ENCODE peak calls at places on chromosomes 12 and 14, in ten cellular contexts. One of them, this sample, is unnamed. For H3K27me3, the result is how much of the 10 kb centered on the place peaks cover.

GRCh38 chr12:32235251-32235650 is 128.6 kb downstream of the BICD1 start:
- DNase-seq in CD4-positive, alpha-beta T cell: no peak
- DNase-seq in stomach: no peak
- DNase-seq in K562: no peak
- DNase-seq in neuronal stem cell: no peak
- DNase-seq in uterus: no peak
- DNase-seq in brain microvascular endothelial cell: no peak
- DNase-seq in transverse colon: no peak
- DNase-seq in aorta: no peak
- DNase-seq in AG04450: no peak
- DNase-seq in this sample: no peak

GRCh38 chr12:54141534-54142475 is 47.0 kb downstream of the SMUG1 start:
- DNase-seq in CD4-positive, alpha-beta T cell: no peak
- DNase-seq in stomach: no peak
- DNase-seq in K562: no peak
- DNase-seq in neuronal stem cell: no peak
- DNase-seq in uterus: peak
- DNase-seq in brain microvascular endothelial cell: no peak
- DNase-seq in transverse colon: no peak
- DNase-seq in aorta: peak
- DNase-seq in AG04450: no peak
- DNase-seq in this sample: no peak

GRCh38 chr12:115823635-115824034 is 453.9 kb downstream of the MED13L start:
- DNase-seq in CD4-positive, alpha-beta T cell: no peak
- DNase-seq in stomach: no peak
- DNase-seq in K562: no peak
- DNase-seq in neuronal stem cell: no peak
- DNase-seq in uterus: peak
- DNase-seq in brain microvascular endothelial cell: no peak
- DNase-seq in transverse colon: no peak
- DNase-seq in aorta: no peak
- DNase-seq in AG04450: no peak
- DNase-seq in this sample: no peak

GRCh38 chr12:67827820-67828383 is 161.3 kb upstream of the IFNG-AS1 start:
- DNase-seq in CD4-positive, alpha-beta T cell: peak
- DNase-seq in stomach: no peak
- DNase-seq in K562: no peak
- DNase-seq in neuronal stem cell: no peak
- DNase-seq in uterus: peak
- DNase-seq in brain microvascular endothelial cell: peak
- DNase-seq in transverse colon: peak
- DNase-seq in aorta: no peak
- DNase-seq in AG04450: peak
- DNase-seq in this sample: no peak

GRCh38 chr12:126784328-126784921 is 1482.5 kb upstream of the TMEM132C start:
- DNase-seq in CD4-positive, alpha-beta T cell: no peak
- DNase-seq in stomach: peak
- DNase-seq in K562: peak
- DNase-seq in neuronal stem cell: peak
- DNase-seq in uterus: no peak
- DNase-seq in brain microvascular endothelial cell: peak
- DNase-seq in transverse colon: peak
- DNase-seq in aorta: no peak
- DNase-seq in AG04450: no peak
- DNase-seq in this sample: peak

GRCh38 chr12:10075451-10075850 is 23.3 kb downstream of the CLEC1A start:
- DNase-seq in CD4-positive, alpha-beta T cell: no peak
- DNase-seq in stomach: no peak
- DNase-seq in K562: no peak
- DNase-seq in neuronal stem cell: no peak
- DNase-seq in uterus: no peak
- DNase-seq in brain microvascular endothelial cell: no peak
- DNase-seq in transverse colon: no peak
- DNase-seq in aorta: no peak
- DNase-seq in AG04450: no peak
- DNase-seq in this sample: no peak

GRCh38 chr14:52678591-52678990 is 16.8 kb downstream of the ERO1A start:
- DNase-seq in CD4-positive, alpha-beta T cell: no peak
- DNase-seq in stomach: no peak
- DNase-seq in K562: peak
- DNase-seq in neuronal stem cell: no peak
- DNase-seq in uterus: no peak
- DNase-seq in brain microvascular endothelial cell: no peak
- DNase-seq in transverse colon: no peak
- DNase-seq in aorta: no peak
- DNase-seq in AG04450: no peak
- DNase-seq in this sample: no peak

GRCh38 chr12:43206396-43206795 is 345.6 kb downstream of the ADAMTS20 start:
- DNase-seq in CD4-positive, alpha-beta T cell: no peak
- DNase-seq in stomach: no peak
- DNase-seq in K562: no peak
- DNase-seq in neuronal stem cell: no peak
- DNase-seq in uterus: no peak
- DNase-seq in brain microvascular endothelial cell: peak
- DNase-seq in transverse colon: no peak
- DNase-seq in aorta: no peak
- DNase-seq in AG04450: peak
- DNase-seq in this sample: no peak

GRCh38 chr14:60981626-60982455 is 796 bp downstream of the SLC38A6 start:
- DNase-seq in CD4-positive, alpha-beta T cell: no peak
- DNase-seq in stomach: no peak
- DNase-seq in K562: peak
- DNase-seq in neuronal stem cell: no peak
- DNase-seq in uterus: no peak
- DNase-seq in brain microvascular endothelial cell: peak
- DNase-seq in transverse colon: no peak
- DNase-seq in aorta: no peak
- DNase-seq in AG04450: peak
- DNase-seq in this sample: no peak
- H3K27ac ChIP-seq in CD4-positive, alpha-beta T cell: peak
- H3K27ac ChIP-seq in stomach: peak
- H3K27ac ChIP-seq in K562: peak
- H3K27ac ChIP-seq in neuronal stem cell: peak
- H3K27ac ChIP-seq in uterus: peak
- H3K27ac ChIP-seq in brain microvascular endothelial cell: peak
- H3K27ac ChIP-seq in transverse colon: peak
- H3K27ac ChIP-seq in aorta: no peak
- H3K27ac ChIP-seq in AG04450: peak
- H3K27ac ChIP-seq in this sample: no peak

GRCh38 chr14:64292197-64292596 is 2.0 kb downstream of the ESR2 start:
- DNase-seq in CD4-positive, alpha-beta T cell: no peak
- DNase-seq in stomach: no peak
- DNase-seq in K562: no peak
- DNase-seq in neuronal stem cell: no peak
- DNase-seq in uterus: no peak
- DNase-seq in brain microvascular endothelial cell: no peak
- DNase-seq in transverse colon: no peak
- DNase-seq in aorta: no peak
- DNase-seq in AG04450: no peak
- DNase-seq in this sample: no peak

GRCh38 chr14:64293976-64294671 is at the start of gene ESR2:
- DNase-seq in CD4-positive, alpha-beta T cell: peak
- DNase-seq in stomach: peak
- DNase-seq in K562: peak
- DNase-seq in neuronal stem cell: peak
- DNase-seq in uterus: peak
- DNase-seq in brain microvascular endothelial cell: peak
- DNase-seq in transverse colon: peak
- DNase-seq in aorta: peak
- DNase-seq in AG04450: no peak
- DNase-seq in this sample: no peak

GRCh38 chr14:64296561-64296960 is 2.4 kb upstream of the ESR2 start:
- DNase-seq in CD4-positive, alpha-beta T cell: no peak
- DNase-seq in stomach: no peak
- DNase-seq in K562: no peak
- DNase-seq in neuronal stem cell: no peak
- DNase-seq in uterus: peak
- DNase-seq in brain microvascular endothelial cell: peak
- DNase-seq in transverse colon: no peak
- DNase-seq in aorta: no peak
- DNase-seq in AG04450: no peak
- DNase-seq in this sample: no peak

GRCh38 chr14:64298773-64299172 is 4.6 kb upstream of the ESR2 start:
- DNase-seq in CD4-positive, alpha-beta T cell: no peak
- DNase-seq in stomach: no peak
- DNase-seq in K562: no peak
- DNase-seq in neuronal stem cell: no peak
- DNase-seq in uterus: no peak
- DNase-seq in brain microvascular endothelial cell: no peak
- DNase-seq in transverse colon: no peak
- DNase-seq in aorta: no peak
- DNase-seq in AG04450: no peak
- DNase-seq in this sample: no peak

DNA sequence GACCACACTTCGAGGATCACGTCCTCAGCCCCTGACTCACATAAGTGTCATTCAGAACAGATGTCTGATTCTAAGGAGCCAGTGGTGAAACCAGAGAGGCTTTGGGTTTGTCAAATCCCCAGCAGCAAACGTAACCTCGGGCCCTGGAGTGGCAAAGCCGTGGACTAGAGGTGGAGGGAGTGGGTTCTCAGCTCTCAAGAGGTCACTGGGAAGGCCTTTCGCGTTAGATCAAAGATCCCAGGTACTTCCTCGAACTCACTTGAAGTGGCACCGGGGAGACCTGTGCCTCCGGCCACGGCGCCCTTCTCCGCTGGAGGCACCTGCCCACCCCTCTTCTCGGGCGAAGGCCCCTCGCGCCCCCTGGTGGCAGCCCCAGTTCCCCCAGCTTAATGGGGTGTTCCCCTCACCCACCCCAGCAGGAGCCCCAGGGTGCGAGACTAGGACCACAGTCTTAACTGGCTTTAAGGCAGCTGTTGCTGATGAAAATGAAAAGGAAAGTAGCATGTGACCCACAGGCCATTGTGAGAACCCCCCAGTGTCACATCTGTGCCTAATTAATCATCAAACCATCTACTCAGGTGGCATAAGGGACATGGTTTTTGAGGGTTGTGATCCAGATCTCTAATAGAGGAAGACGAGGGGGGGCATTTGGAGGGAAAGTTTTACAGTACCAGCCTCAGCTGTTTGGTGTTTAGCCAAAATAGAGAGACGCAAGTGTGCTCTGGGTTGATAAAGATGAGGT is 672 bp upstream of the ESR2 start:
- DNase-seq in CD4-positive, alpha-beta T cell: peak
- DNase-seq in stomach: peak
- DNase-seq in K562: peak
- DNase-seq in neuronal stem cell: peak
- DNase-seq in uterus: peak
- DNase-seq in brain microvascular endothelial cell: peak
- DNase-seq in transverse colon: peak
- DNase-seq in aorta: peak
- DNase-seq in AG04450: peak
- DNase-seq in this sample: no peak
- H3K27me3 ChIP-seq in CD4-positive, alpha-beta T cell: under half
- H3K27me3 ChIP-seq in stomach: under half
- H3K27me3 ChIP-seq in K562: under half
- H3K27me3 ChIP-seq in neuronal stem cell: under half
- H3K27me3 ChIP-seq in uterus: under half
- H3K27me3 ChIP-seq in brain microvascular endothelial cell: under half
- H3K27me3 ChIP-seq in transverse colon: under half
- H3K27me3 ChIP-seq in aorta: under half
- H3K27me3 ChIP-seq in AG04450: under half
- H3K27me3 ChIP-seq in this sample: under half

DNA sequence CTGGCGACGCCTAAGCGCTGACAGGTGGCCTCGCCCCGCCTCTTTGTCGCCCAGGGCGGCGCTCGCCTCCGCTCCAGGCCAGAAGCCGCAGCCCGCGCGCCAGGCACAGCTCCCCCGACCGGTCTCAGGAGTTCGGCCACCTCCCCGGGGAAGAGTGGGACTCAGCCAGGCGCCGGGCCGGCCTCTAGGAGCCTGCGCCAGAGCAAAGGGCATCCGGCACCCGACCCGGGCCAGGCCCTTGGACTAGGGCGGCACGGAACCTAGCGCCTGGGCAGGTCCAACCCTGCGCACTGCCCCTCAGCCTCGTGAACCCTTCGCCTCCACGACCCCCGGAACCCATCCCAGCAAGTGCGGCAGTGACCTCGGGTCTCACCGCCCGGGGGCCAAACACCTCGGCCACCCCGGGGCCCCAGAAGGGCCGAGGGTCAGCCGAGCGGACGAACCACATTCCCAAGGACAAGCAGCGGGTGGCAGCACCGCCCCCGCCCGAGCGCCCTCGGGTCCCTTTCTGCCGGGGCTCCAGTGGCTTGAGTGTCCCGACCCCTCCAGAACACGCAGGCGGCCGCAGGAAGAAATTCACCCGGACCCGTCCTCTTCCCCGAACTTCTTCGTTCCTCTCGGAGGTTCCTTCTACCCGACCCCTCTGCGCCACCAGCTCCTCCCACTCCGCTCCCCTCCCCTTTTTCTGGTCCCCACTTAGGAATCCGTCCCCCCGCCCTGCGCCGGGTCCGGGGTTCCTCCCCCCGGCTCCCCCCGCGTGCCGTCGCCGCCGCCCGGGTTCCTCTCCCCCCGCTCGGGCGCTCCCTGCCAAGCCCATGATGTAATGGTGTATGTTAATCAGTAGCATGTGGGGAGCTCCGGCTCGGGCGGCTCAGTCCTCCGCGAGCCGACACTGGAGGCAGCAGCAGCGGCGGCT is 1.4 kb upstream of the SAMD4A start:
- DNase-seq in CD4-positive, alpha-beta T cell: peak
- DNase-seq in stomach: peak
- DNase-seq in K562: peak
- DNase-seq in neuronal stem cell: peak
- DNase-seq in uterus: peak
- DNase-seq in brain microvascular endothelial cell: peak
- DNase-seq in transverse colon: peak
- DNase-seq in aorta: peak
- DNase-seq in AG04450: peak
- DNase-seq in this sample: peak
- H3K27ac ChIP-seq in CD4-positive, alpha-beta T cell: peak
- H3K27ac ChIP-seq in stomach: peak
- H3K27ac ChIP-seq in K562: peak
- H3K27ac ChIP-seq in neuronal stem cell: no peak
- H3K27ac ChIP-seq in uterus: peak
- H3K27ac ChIP-seq in brain microvascular endothelial cell: peak
- H3K27ac ChIP-seq in transverse colon: peak
- H3K27ac ChIP-seq in aorta: peak
- H3K27ac ChIP-seq in AG04450: peak
- H3K27ac ChIP-seq in this sample: no peak

GRCh38 chr14:91570021-91570420 is 59.9 kb upstream of the PPP4R3A start:
- DNase-seq in CD4-positive, alpha-beta T cell: no peak
- DNase-seq in stomach: no peak
- DNase-seq in K562: no peak
- DNase-seq in neuronal stem cell: peak
- DNase-seq in uterus: no peak
- DNase-seq in brain microvascular endothelial cell: no peak
- DNase-seq in transverse colon: no peak
- DNase-seq in aorta: no peak
- DNase-seq in AG04450: no peak
- DNase-seq in this sample: no peak

GRCh38 chr14:91573528-91573893 is 63.4 kb upstream of the PPP4R3A start:
- DNase-seq in CD4-positive, alpha-beta T cell: no peak
- DNase-seq in stomach: no peak
- DNase-seq in K562: no peak
- DNase-seq in neuronal stem cell: no peak
- DNase-seq in uterus: no peak
- DNase-seq in brain microvascular endothelial cell: no peak
- DNase-seq in transverse colon: no peak
- DNase-seq in aorta: no peak
- DNase-seq in AG04450: no peak
- DNase-seq in this sample: no peak

GRCh38 chr14:91573894-91574837 is 64.1 kb upstream of the PPP4R3A start:
- DNase-seq in CD4-positive, alpha-beta T cell: peak
- DNase-seq in stomach: peak
- DNase-seq in K562: peak
- DNase-seq in neuronal stem cell: peak
- DNase-seq in uterus: no peak
- DNase-seq in brain microvascular endothelial cell: peak
- DNase-seq in transverse colon: peak
- DNase-seq in aorta: peak
- DNase-seq in AG04450: no peak
- DNase-seq in this sample: no peak

GRCh38 chr14:91569301-91569700 is 59.2 kb upstream of the PPP4R3A start:
- DNase-seq in CD4-positive, alpha-beta T cell: no peak
- DNase-seq in stomach: no peak
- DNase-seq in K562: no peak
- DNase-seq in neuronal stem cell: no peak
- DNase-seq in uterus: no peak
- DNase-seq in brain microvascular endothelial cell: no peak
- DNase-seq in transverse colon: no peak
- DNase-seq in aorta: no peak
- DNase-seq in AG04450: no peak
- DNase-seq in this sample: no peak

GRCh38 chr14:91568626-91569025 is 58.5 kb upstream of the PPP4R3A start:
- DNase-seq in CD4-positive, alpha-beta T cell: no peak
- DNase-seq in stomach: no peak
- DNase-seq in K562: no peak
- DNase-seq in neuronal stem cell: no peak
- DNase-seq in uterus: no peak
- DNase-seq in brain microvascular endothelial cell: no peak
- DNase-seq in transverse colon: no peak
- DNase-seq in aorta: no peak
- DNase-seq in AG04450: no peak
- DNase-seq in this sample: no peak
- H3K27me3 ChIP-seq in CD4-positive, alpha-beta T cell: under half
- H3K27me3 ChIP-seq in stomach: under half
- H3K27me3 ChIP-seq in K562: under half
- H3K27me3 ChIP-seq in neuronal stem cell: under half
- H3K27me3 ChIP-seq in uterus: under half
- H3K27me3 ChIP-seq in brain microvascular endothelial cell: under half
- H3K27me3 ChIP-seq in transverse colon: under half
- H3K27me3 ChIP-seq in aorta: under half
- H3K27me3 ChIP-seq in AG04450: under half
- H3K27me3 ChIP-seq in this sample: under half